ENCODE peak calls at places on chromosomes 5 and 9, in four cellular contexts. Z is psoas muscle, A is heart left ventricle, K is PC-9. H is an unnamed sample. For H3K4me1, the result is how much of the 10 kb centered on the place peaks cover.

GRCh38 chr9:78574354-78575036 is 277.6 kb downstream of the PSAT1 start:
- DNase-seq in Z (no peak), A (no peak), K (no peak), H (no peak)

GRCh38 chr5:124519396-124519795 is 227.0 kb downstream of the ZNF608 start:
- DNase-seq in Z (no peak), A (peak), K (no peak), H (peak)

GRCh38 chr9:3894764-3895163 is 369.0 kb upstream of the RFX3 start:
- DNase-seq in Z (no peak), A (no peak), K (no peak), H (no peak)

GRCh38 chr5:135211083-135211790 is 177.2 kb upstream of the PITX1 start:
- DNase-seq in Z (no peak), A (no peak), K (no peak), H (no peak)

GRCh38 chr9:93099551-93100264 is 3.7 kb downstream of the CARD19 start:
- DNase-seq in Z (no peak), A (no peak), K (no peak), H (no peak)

GRCh38 chr5:15601853-15602252 is 101.9 kb downstream of the FBXL7 start:
- DNase-seq in Z (no peak), A (no peak), K (no peak), H (no peak)

GRCh38 chr5:17222679-17223078 is 5.2 kb downstream of the BASP1 start:
- DNase-seq in Z (no peak), A (no peak), K (no peak), H (no peak)

GRCh38 chr5:14983666-14984441 is 112.3 kb upstream of the ANKH start:
- DNase-seq in Z (no peak), A (no peak), K (no peak), H (no peak)

GRCh38 chr5:80653497-80653896 is 955 bp upstream of the MSH3 start:
- DNase-seq in Z (no peak), A (no peak), K (no peak), H (no peak)

GRCh38 chr5:176528761-176529115 is 8.5 kb downstream of the RNF44 start:
- DNase-seq in Z (no peak), A (no peak), K (no peak), H (no peak)

GRCh38 chr9:137136926-137137607 is 1.9 kb upstream of the GRIN1 start:
- DNase-seq in Z (no peak), A (no peak), K (no peak), H (no peak)

GRCh38 chr9:2299156-2299842 is 284.2 kb downstream of the SMARCA2 start:
- DNase-seq in Z (no peak), A (no peak), K (peak), H (no peak)

GRCh38 chr5:146103594-146103993 is 1.8 kb downstream of the PLAC8L1 start:
- DNase-seq in Z (no peak), A (no peak), K (no peak), H (no peak)

GRCh38 chr5:23473915-23474679 is 33.3 kb upstream of the PRDM9 start:
- DNase-seq in Z (no peak), A (no peak), K (no peak), H (no peak)

GRCh38 chr5:40603378-40603777 is 76.3 kb upstream of the PTGER4 start:
- DNase-seq in Z (no peak), A (no peak), K (no peak), H (no peak)

GRCh38 chr5:111394580-111394979 is 117.8 kb downstream of the STARD4 start:
- DNase-seq in Z (no peak), A (no peak), K (no peak), H (no peak)

GRCh38 chr5:50666261-50667078 is at the start of gene PARP8:
- DNase-seq in Z (peak), A (peak), K (no peak), H (no peak)

GRCh38 chr5:3303777-3304176 is 291.9 kb upstream of the IRX1 start:
- DNase-seq in Z (no peak), A (no peak), K (no peak), H (no peak)

GRCh38 chr5:168163966-168164365 is 127.5 kb upstream of the WWC1 start:
- DNase-seq in Z (no peak), A (no peak), K (no peak), H (no peak)

GRCh38 chr9:34547960-34548603 is 25.3 kb upstream of the ENHO start:
- DNase-seq in Z (peak), A (peak), K (no peak), H (no peak)

GRCh38 chr5:17190799-17191391 is 26.5 kb upstream of the BASP1 start:
- DNase-seq in Z (no peak), A (no peak), K (peak), H (no peak)

GRCh38 chr5:133052317-133053175 is 733 bp downstream of the HSPA4 start:
- DNase-seq in Z (peak), A (peak), K (peak), H (no peak)

GRCh38 chr9:96859461-96860198 is 5.3 kb upstream of the ZNF782 start:
- DNase-seq in Z (no peak), A (no peak), K (peak), H (no peak)

GRCh38 chr9:86405926-86406325 is 51.7 kb upstream of the TUT7 start:
- DNase-seq in Z (no peak), A (no peak), K (peak), H (no peak)

DNA sequence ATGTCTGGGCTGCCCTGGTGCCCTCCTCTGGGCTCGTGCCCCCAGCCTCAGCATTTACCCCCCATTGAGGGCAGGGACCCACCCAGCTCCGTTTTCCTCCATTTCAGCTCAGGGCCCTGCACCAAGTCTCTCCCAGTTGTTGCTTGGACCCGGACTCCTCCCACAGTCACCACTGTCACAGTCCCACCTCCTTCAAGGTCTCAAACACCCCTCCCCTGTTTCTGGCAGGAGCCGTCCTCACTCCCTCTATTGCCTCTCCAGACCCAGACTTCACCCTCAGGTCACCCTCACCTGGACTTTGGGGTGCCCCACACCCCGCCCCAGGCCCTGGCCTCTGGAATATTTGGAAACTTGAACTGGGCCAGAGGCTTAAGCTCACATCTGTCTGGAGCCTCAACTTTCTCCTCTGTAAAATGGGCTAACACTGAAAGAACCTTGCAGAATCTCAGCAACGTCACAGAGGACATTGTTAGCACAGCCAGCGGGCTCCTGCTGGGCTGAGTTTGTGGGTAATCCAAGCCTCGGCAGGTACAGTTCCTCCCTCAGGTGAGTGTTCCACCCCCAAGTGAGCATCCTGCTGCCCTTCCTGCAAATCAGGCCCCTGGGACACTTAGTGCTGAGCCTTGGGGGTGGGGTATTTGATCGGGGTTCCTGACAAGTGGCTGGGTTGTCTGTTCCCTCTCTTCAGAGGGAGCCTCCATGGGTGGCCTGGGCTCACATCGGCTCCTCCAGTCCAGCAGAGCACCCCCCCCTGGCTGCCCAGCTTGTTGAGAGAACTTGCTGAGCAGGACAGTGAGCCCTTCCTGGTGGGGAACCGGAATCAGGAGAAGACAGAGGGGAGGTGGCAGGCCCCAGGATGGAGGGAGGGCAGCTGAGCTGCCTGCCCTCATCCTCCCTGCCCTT is 130.1 kb downstream of the C9orf50 start:
- DNase-seq in Z (no peak), A (peak), K (no peak), H (no peak)
- H3K4me1 ChIP-seq in Z (under half), A (half or more), K (half or more), H (half or more)

DNA sequence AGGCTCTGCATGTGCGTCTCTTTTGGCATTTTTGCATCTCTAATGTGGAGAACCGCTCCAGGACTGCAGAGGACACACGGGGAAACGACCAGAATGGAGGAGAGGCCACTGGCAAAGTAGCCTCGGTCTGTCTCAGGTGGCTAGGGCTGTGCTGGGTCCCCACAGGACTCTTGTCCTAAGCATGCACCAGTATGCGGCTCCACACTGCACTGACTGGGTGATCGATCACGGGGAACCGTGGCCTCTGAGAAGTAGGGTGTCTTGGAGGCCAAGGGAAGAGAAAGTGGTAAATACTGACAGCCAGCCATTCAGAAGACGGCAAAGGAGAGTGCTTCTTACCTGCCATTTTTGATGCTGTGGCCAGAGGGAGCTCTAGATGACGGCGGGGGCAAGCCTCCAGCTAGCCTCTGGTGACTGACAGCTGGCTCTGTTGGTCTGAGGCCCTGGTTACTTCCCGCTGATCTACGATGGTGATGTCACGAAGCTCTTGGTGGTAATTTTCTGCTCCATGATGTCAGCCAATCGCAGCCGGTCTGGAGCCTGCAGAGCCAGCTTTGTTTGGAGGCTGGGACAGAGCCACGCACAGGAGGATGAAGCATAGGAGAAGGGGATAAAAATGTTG is 40.4 kb upstream of the GADD45G start:
- DNase-seq in Z (no peak), A (no peak), K (no peak), H (no peak)
- TF ChIP-seq CTCF in Z (peak), A (no peak), K (no peak), H (no peak)

DNA sequence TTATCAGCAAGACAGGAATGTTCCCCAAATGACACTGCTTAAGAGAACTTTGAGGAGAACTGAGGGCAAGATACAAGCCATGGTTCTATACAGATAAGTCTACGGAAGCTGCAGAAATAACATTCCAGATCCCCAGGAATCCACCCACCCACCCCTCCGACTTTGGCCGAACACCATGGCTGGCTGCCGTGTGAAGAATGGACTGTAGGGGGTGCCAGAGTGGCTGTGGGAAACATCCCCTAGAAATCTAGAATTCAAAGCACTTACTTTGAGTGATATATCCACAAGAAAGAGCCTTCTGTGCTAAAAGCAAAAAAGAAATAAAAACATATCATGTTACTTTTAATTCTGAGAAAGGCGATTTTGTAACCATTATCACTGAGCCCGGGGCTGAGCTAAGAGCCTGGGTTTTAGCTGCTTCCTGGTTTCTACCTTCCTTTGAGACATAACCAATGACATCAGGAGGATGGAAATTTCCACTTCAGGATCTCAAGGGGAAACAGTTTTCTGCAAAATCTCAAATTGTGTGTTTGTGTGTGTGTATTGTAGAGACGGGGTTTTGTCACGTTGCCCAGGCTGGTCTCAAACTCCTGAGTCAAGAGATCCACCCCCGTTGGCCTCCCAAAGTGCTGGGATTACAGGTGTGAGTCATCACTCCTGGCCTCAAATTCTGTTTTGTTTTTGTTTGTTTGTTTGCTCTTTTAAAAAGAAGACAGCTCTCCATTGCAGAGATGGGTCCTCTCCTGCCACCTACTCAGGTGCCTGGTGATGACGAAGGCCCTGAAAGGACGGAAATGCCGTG is 36.4 kb downstream of the GGTA1 start:
- DNase-seq in Z (peak), A (peak), K (no peak), H (no peak)
- H3K4me1 ChIP-seq in Z (under half), A (under half), K (under half), H (under half)

GRCh38 chr9:95193067-95193466 is 124.4 kb downstream of the FANCC start:
- DNase-seq in Z (no peak), A (no peak), K (no peak), H (no peak)
- TF ChIP-seq CTCF in Z (no peak), A (no peak), K (no peak), H (no peak)

DNA sequence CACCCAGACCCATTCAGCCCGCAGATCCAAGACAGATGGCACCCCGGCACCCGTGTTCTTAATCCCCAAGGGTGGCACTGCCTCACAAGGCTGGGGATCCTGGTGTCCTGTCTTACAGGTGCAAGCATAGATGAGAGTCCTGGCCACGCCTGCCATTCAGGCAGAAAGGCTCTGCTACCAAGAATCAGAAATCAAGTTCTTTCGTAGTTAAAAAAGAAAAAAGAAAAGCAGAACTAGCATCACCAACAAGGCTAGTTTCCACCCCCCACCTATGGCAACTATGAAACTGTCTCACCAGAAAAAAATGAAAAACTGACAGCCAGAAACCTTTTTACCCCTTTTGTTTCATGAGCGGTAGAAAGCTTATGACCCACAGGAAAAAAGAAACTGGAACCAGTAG is 170.4 kb downstream of the SYK start:
- DNase-seq in Z (no peak), A (no peak), K (no peak), H (no peak)
- H3K4me1 ChIP-seq in Z (under half), A (under half), K (under half), H (under half)

GRCh38 chr9:90107864-90108263 is 503.1 kb downstream of the GADD45G start:
- DNase-seq in Z (no peak), A (no peak), K (no peak), H (no peak)

GRCh38 chr9:90107021-90107771 is 502.4 kb downstream of the GADD45G start:
- DNase-seq in Z (peak), A (peak), K (peak), H (no peak)

GRCh38 chr9:90114641-90115040 is 509.8 kb downstream of the GADD45G start:
- DNase-seq in Z (no peak), A (no peak), K (no peak), H (no peak)

GRCh38 chr9:90112791-90113190 is 508.0 kb downstream of the GADD45G start:
- DNase-seq in Z (no peak), A (no peak), K (no peak), H (no peak)
- TF ChIP-seq CTCF in Z (no peak), A (no peak), K (no peak), H (no peak)

DNA sequence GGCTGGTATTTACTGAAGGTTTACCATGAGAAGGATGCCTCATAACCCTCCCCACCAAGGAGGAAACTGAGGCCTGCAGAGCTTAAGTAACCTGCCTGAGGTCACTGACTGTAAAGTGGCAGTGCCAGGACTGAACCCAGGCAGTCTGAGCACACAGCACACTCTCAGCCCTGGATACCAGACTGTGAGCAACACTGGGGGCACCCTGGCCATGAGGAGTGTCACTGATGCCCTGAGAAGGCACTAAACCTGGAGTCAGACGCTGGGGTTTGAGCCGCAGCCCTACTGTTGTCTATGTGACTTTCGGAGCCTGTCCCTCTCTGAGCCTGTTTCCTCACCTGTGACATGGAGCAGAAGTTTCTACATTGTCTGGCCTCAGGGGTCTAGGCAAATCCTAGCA is 36.2 kb downstream of the B4GALT1 start:
- DNase-seq in Z (no peak), A (no peak), K (no peak), H (no peak)
- H3K4me1 ChIP-seq in Z (under half), A (half or more), K (half or more), H (half or more)